ENCODE peak calls at places on chromosomes 12 and 14, in ten cellular contexts. Q is lung microvascular endothelial cell; L is stimulated activated CD4-positive, alpha-beta T cell treated with anti-CD3 and anti-CD28 coated beads, Interleukin-4, amount 100 ng/mL, for 48 hours; F is memory B cell; X is midbrain; P is gastrocnemius medialis; Y is OCI-M1; C is GM10248; Z is cardiac fibroblast; T is GM03348. M is an unnamed sample.

GRCh38 chr14:31897581-31898186 is 179.4 kb upstream of the ARHGAP5 start:
- DNase-seq in Z (peak; percentile 22), T (no peak), Q (peak; percentile 7), P (no peak), Y (no peak), L (no peak), C (no peak), X (no peak), F (no peak), M (no peak)

GRCh38 chr12:70393787-70394519 is 27.9 kb downstream of the KCNMB4 start:
- DNase-seq in C (no peak), L (no peak), T (peak; percentile 31), Z (peak; percentile 70), P (no peak), X (no peak), Q (no peak), F (no peak), Y (no peak), M (no peak)

GRCh38 chr14:69054030-69054429 is 74.9 kb upstream of the ACTN1 start:
- DNase-seq in P (no peak), T (no peak), C (no peak), L (no peak), X (no peak), Z (no peak), F (no peak), Y (no peak), Q (no peak), M (no peak)

GRCh38 chr12:2498961-2499500 is 295.7 kb upstream of the FKBP4 start:
- DNase-seq in Z (no peak), F (no peak), L (no peak), X (no peak), P (no peak), Y (no peak), T (no peak), Q (no peak), C (no peak), M (no peak)

GRCh38 chr12:108568653-108569154 is 6.3 kb downstream of the ISCU start:
- DNase-seq in C (peak; percentile 78), Z (no peak), T (no peak), L (peak; percentile 41), X (no peak), F (peak; percentile 36), P (no peak), Q (no peak), Y (no peak), M (no peak)

GRCh38 chr14:101068293-101068957 is 164.9 kb upstream of the RTL1 start:
- DNase-seq in L (no peak), Z (no peak), F (no peak), Q (no peak), Y (no peak), P (no peak), C (no peak), X (no peak), T (no peak), M (no peak)

GRCh38 chr14:32109676-32110075 is 32.6 kb downstream of the ARHGAP5 start:
- DNase-seq in T (peak; percentile 70), Z (peak; percentile 82), X (no peak), F (no peak), L (no peak), C (no peak), Q (no peak), P (no peak), Y (no peak), M (no peak)

GRCh38 chr14:93049295-93049694 is 66.4 kb downstream of the ITPK1 start:
- DNase-seq in T (no peak), F (no peak), Y (no peak), Z (no peak), L (no peak), P (no peak), X (no peak), Q (no peak), C (no peak), M (no peak)

GRCh38 chr12:38142974-38143373 is 173.6 kb upstream of the ALG10B start:
- DNase-seq in Z (no peak), C (no peak), T (peak; percentile 3), F (no peak), P (no peak), Q (no peak), L (no peak), Y (no peak), X (no peak), M (no peak)

GRCh38 chr12:26473291-26473690 is 277.9 kb downstream of the SSPN start:
- DNase-seq in P (no peak), L (no peak), X (no peak), C (peak; percentile 77), Q (no peak), Z (peak; percentile 13), Y (peak; percentile 87), F (peak; percentile 25), T (peak; percentile 20), M (no peak)

GRCh38 chr12:34399631-34400422 is 377.5 kb downstream of the ALG10 start:
- DNase-seq in X (no peak), P (no peak), Z (no peak), Y (no peak), L (no peak), F (peak; percentile 2), C (peak; percentile 2), Q (no peak), T (peak; percentile 4), M (peak; percentile 1)